ENCODE peak calls at places on chromosomes 6 and 20, in eight cellular contexts. One of them, this sample, is unnamed.

GRCh38 chr6:158818580-158819212 is 472 bp downstream of the EZR start:
- DNase-seq in left ventricle myocardium inferior: peak
- DNase-seq in BE2C: peak
- DNase-seq in GM12878: no peak
- DNase-seq in neural progenitor cell: peak
- DNase-seq in glutamatergic neuron: peak
- DNase-seq in cardiac muscle cell: peak
- DNase-seq in B cell: peak
- DNase-seq in this sample: no peak

GRCh38 chr20:57902478-57902877 is 192.7 kb upstream of the PMEPA1 start:
- DNase-seq in left ventricle myocardium inferior: no peak
- DNase-seq in BE2C: no peak
- DNase-seq in GM12878: no peak
- DNase-seq in neural progenitor cell: no peak
- DNase-seq in glutamatergic neuron: no peak
- DNase-seq in cardiac muscle cell: peak
- DNase-seq in B cell: no peak
- DNase-seq in this sample: peak

GRCh38 chr6:166318227-166318626 is 10.0 kb upstream of the PRR18 start:
- DNase-seq in left ventricle myocardium inferior: no peak
- DNase-seq in BE2C: no peak
- DNase-seq in GM12878: no peak
- DNase-seq in neural progenitor cell: no peak
- DNase-seq in glutamatergic neuron: no peak
- DNase-seq in cardiac muscle cell: no peak
- DNase-seq in B cell: no peak
- DNase-seq in this sample: no peak

GRCh38 chr20:56630086-56630493 is 984 bp downstream of the TFAP2C start:
- DNase-seq in left ventricle myocardium inferior: no peak
- DNase-seq in BE2C: peak
- DNase-seq in GM12878: no peak
- DNase-seq in neural progenitor cell: peak
- DNase-seq in glutamatergic neuron: peak
- DNase-seq in cardiac muscle cell: peak
- DNase-seq in B cell: peak
- DNase-seq in this sample: peak

GRCh38 chr20:58986968-58987517 is 6.0 kb downstream of the NELFCD start:
- DNase-seq in left ventricle myocardium inferior: no peak
- DNase-seq in BE2C: peak
- DNase-seq in GM12878: no peak
- DNase-seq in neural progenitor cell: no peak
- DNase-seq in glutamatergic neuron: no peak
- DNase-seq in cardiac muscle cell: no peak
- DNase-seq in B cell: no peak
- DNase-seq in this sample: no peak

GRCh38 chr20:43849496-43850197 is 65.0 kb upstream of the TOX2 start:
- DNase-seq in left ventricle myocardium inferior: no peak
- DNase-seq in BE2C: no peak
- DNase-seq in GM12878: no peak
- DNase-seq in neural progenitor cell: no peak
- DNase-seq in glutamatergic neuron: no peak
- DNase-seq in cardiac muscle cell: peak
- DNase-seq in B cell: no peak
- DNase-seq in this sample: peak

GRCh38 chr20:14521436-14521835 is 184.0 kb upstream of the FLRT3 start:
- DNase-seq in left ventricle myocardium inferior: no peak
- DNase-seq in BE2C: no peak
- DNase-seq in GM12878: no peak
- DNase-seq in neural progenitor cell: no peak
- DNase-seq in glutamatergic neuron: no peak
- DNase-seq in cardiac muscle cell: no peak
- DNase-seq in B cell: no peak
- DNase-seq in this sample: no peak

GRCh38 chr6:7389162-7389450 is 436 bp downstream of the CAGE1 start:
- DNase-seq in left ventricle myocardium inferior: no peak
- DNase-seq in BE2C: no peak
- DNase-seq in GM12878: no peak
- DNase-seq in neural progenitor cell: no peak
- DNase-seq in glutamatergic neuron: no peak
- DNase-seq in cardiac muscle cell: peak
- DNase-seq in B cell: no peak
- DNase-seq in this sample: peak

GRCh38 chr6:133309579-133309978 is 68.4 kb downstream of the EYA4 start:
- DNase-seq in left ventricle myocardium inferior: no peak
- DNase-seq in BE2C: no peak
- DNase-seq in GM12878: no peak
- DNase-seq in neural progenitor cell: no peak
- DNase-seq in glutamatergic neuron: no peak
- DNase-seq in cardiac muscle cell: peak
- DNase-seq in B cell: no peak
- DNase-seq in this sample: peak

GRCh38 chr20:46752639-46753235 is 43.3 kb downstream of the SLC2A10 start:
- DNase-seq in left ventricle myocardium inferior: peak
- DNase-seq in BE2C: peak
- DNase-seq in GM12878: no peak
- DNase-seq in neural progenitor cell: peak
- DNase-seq in glutamatergic neuron: peak
- DNase-seq in cardiac muscle cell: peak
- DNase-seq in B cell: no peak
- DNase-seq in this sample: peak

GRCh38 chr20:33490934-33491656 is 1.2 kb downstream of the CBFA2T2 start:
- DNase-seq in left ventricle myocardium inferior: no peak
- DNase-seq in BE2C: no peak
- DNase-seq in GM12878: no peak
- DNase-seq in neural progenitor cell: no peak
- DNase-seq in glutamatergic neuron: no peak
- DNase-seq in cardiac muscle cell: no peak
- DNase-seq in B cell: no peak
- DNase-seq in this sample: no peak

GRCh38 chr20:37344506-37345338 is 1.2 kb upstream of the SRC start:
- DNase-seq in left ventricle myocardium inferior: no peak
- DNase-seq in BE2C: no peak
- DNase-seq in GM12878: no peak
- DNase-seq in neural progenitor cell: no peak
- DNase-seq in glutamatergic neuron: no peak
- DNase-seq in cardiac muscle cell: no peak
- DNase-seq in B cell: peak
- DNase-seq in this sample: no peak

GRCh38 chr6:135002229-135002844 is 52.3 kb downstream of the HBS1L start:
- DNase-seq in left ventricle myocardium inferior: no peak
- DNase-seq in BE2C: no peak
- DNase-seq in GM12878: no peak
- DNase-seq in neural progenitor cell: peak
- DNase-seq in glutamatergic neuron: no peak
- DNase-seq in cardiac muscle cell: peak
- DNase-seq in B cell: no peak
- DNase-seq in this sample: no peak

GRCh38 chr20:50597406-50597969 is 87.3 kb downstream of the PTPN1 start:
- DNase-seq in left ventricle myocardium inferior: no peak
- DNase-seq in BE2C: no peak
- DNase-seq in GM12878: no peak
- DNase-seq in neural progenitor cell: no peak
- DNase-seq in glutamatergic neuron: no peak
- DNase-seq in cardiac muscle cell: no peak
- DNase-seq in B cell: no peak
- DNase-seq in this sample: no peak

GRCh38 chr6:166286831-166287271 is 21.3 kb downstream of the PRR18 start:
- DNase-seq in left ventricle myocardium inferior: no peak
- DNase-seq in BE2C: no peak
- DNase-seq in GM12878: peak
- DNase-seq in neural progenitor cell: no peak
- DNase-seq in glutamatergic neuron: no peak
- DNase-seq in cardiac muscle cell: no peak
- DNase-seq in B cell: peak
- DNase-seq in this sample: no peak

GRCh38 chr20:24783631-24784492 is 165.2 kb upstream of the CST7 start:
- DNase-seq in left ventricle myocardium inferior: no peak
- DNase-seq in BE2C: peak
- DNase-seq in GM12878: peak
- DNase-seq in neural progenitor cell: peak
- DNase-seq in glutamatergic neuron: no peak
- DNase-seq in cardiac muscle cell: no peak
- DNase-seq in B cell: no peak
- DNase-seq in this sample: no peak

GRCh38 chr6:10521104-10521808 is at the start of gene GCNT2:
- DNase-seq in left ventricle myocardium inferior: no peak
- DNase-seq in BE2C: no peak
- DNase-seq in GM12878: no peak
- DNase-seq in neural progenitor cell: peak
- DNase-seq in glutamatergic neuron: peak
- DNase-seq in cardiac muscle cell: peak
- DNase-seq in B cell: no peak
- DNase-seq in this sample: no peak

GRCh38 chr6:119308048-119308570 is 41.5 kb downstream of the MAN1A1 start:
- DNase-seq in left ventricle myocardium inferior: no peak
- DNase-seq in BE2C: no peak
- DNase-seq in GM12878: no peak
- DNase-seq in neural progenitor cell: no peak
- DNase-seq in glutamatergic neuron: no peak
- DNase-seq in cardiac muscle cell: peak
- DNase-seq in B cell: no peak
- DNase-seq in this sample: peak

GRCh38 chr20:47196091-47197081 is 160.1 kb downstream of the ZMYND8 start:
- DNase-seq in left ventricle myocardium inferior: peak
- DNase-seq in BE2C: peak
- DNase-seq in GM12878: peak
- DNase-seq in neural progenitor cell: peak
- DNase-seq in glutamatergic neuron: peak
- DNase-seq in cardiac muscle cell: peak
- DNase-seq in B cell: peak
- DNase-seq in this sample: no peak

DNA sequence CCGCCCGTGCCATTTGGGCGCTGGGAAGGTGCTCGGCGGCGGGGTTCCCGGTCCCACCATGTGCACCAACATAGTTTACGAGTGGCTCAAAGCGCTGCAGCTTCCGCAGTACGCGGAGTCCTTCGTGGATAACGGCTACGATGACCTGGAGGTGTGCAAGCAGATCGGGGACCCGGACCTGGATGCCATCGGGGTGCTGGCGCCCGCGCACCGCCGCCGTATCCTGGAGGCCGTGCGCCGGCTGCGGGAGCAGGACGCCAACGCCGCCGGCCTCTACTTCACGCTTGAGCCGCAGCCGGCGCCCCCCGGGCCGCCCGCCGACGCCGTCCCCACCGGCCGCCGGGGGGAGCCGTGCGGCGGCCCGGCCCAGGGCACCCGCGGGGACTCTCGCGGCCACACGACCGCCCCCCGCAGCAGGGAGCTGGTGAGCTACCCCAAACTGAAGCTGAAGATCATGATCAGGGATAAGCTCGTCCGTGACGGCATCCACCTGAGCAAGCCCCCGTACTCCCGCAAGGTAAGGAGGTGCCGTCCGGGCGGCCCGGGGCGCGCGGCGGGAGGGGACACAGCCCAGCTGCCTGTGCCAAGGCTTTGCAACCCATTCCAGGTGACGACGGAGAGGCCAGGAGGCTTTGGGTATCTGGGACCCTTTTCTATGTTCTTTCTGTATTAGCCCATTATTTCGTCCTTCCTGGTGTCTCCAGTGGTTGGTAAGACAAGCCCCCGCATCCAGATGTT is 550 bp downstream of the SAMD5 start:
- DNase-seq in left ventricle myocardium inferior: peak
- DNase-seq in BE2C: peak
- DNase-seq in GM12878: no peak
- DNase-seq in neural progenitor cell: peak
- DNase-seq in glutamatergic neuron: peak
- DNase-seq in cardiac muscle cell: no peak
- DNase-seq in B cell: peak
- DNase-seq in this sample: no peak
- TF ChIP-seq CTCF in left ventricle myocardium inferior: peak
- TF ChIP-seq CTCF in BE2C: no peak
- TF ChIP-seq CTCF in GM12878: no peak
- TF ChIP-seq CTCF in neural progenitor cell: no peak
- TF ChIP-seq CTCF in glutamatergic neuron: no peak
- TF ChIP-seq CTCF in cardiac muscle cell: no peak
- TF ChIP-seq CTCF in B cell: no peak
- TF ChIP-seq CTCF in this sample: no peak

DNA sequence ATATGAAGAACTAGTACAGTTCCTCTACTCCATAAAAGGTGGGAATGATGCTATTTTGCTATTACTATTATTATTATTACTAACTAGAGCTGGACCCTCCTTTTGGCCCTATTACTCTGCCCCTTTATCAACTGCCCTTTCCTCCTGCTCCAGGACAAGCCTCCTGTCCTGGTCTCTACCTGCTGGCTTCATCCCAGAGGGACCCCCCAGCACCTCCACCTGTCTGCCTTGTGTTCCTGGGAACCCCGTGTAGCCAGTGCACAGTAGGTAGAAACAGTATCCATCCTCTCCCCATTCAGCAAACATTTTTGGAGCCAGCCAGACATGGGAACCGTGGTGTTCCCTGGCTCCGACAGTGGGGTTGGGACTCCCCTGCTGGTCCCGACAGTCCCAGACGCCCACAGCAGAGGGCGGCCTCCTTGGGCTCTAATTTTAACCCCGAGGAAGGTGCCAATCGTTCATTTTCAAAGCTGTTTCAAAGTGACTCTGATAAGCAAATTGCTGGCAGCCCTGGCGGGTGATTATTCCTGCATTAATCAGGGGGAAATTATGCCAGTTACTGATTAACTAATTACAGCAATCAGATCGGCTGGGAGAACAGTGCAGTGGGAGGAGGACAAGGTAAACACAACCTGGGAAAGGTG is 44.2 kb upstream of the MDGA1 start:
- DNase-seq in left ventricle myocardium inferior: peak
- DNase-seq in BE2C: peak
- DNase-seq in GM12878: no peak
- DNase-seq in neural progenitor cell: peak
- DNase-seq in glutamatergic neuron: peak
- DNase-seq in cardiac muscle cell: peak
- DNase-seq in B cell: no peak
- DNase-seq in this sample: no peak
- TF ChIP-seq CTCF in left ventricle myocardium inferior: peak
- TF ChIP-seq CTCF in BE2C: peak
- TF ChIP-seq CTCF in GM12878: peak
- TF ChIP-seq CTCF in neural progenitor cell: peak
- TF ChIP-seq CTCF in glutamatergic neuron: no peak
- TF ChIP-seq CTCF in cardiac muscle cell: peak
- TF ChIP-seq CTCF in B cell: peak
- TF ChIP-seq CTCF in this sample: peak

GRCh38 chr20:2086177-2086979 is 15.2 kb upstream of the STK35 start:
- DNase-seq in left ventricle myocardium inferior: no peak
- DNase-seq in BE2C: no peak
- DNase-seq in GM12878: no peak
- DNase-seq in neural progenitor cell: no peak
- DNase-seq in glutamatergic neuron: no peak
- DNase-seq in cardiac muscle cell: peak
- DNase-seq in B cell: no peak
- DNase-seq in this sample: no peak
- TF ChIP-seq CTCF in left ventricle myocardium inferior: peak
- TF ChIP-seq CTCF in BE2C: no peak
- TF ChIP-seq CTCF in GM12878: no peak
- TF ChIP-seq CTCF in neural progenitor cell: peak
- TF ChIP-seq CTCF in glutamatergic neuron: no peak
- TF ChIP-seq CTCF in cardiac muscle cell: peak
- TF ChIP-seq CTCF in B cell: no peak
- TF ChIP-seq CTCF in this sample: peak

DNA sequence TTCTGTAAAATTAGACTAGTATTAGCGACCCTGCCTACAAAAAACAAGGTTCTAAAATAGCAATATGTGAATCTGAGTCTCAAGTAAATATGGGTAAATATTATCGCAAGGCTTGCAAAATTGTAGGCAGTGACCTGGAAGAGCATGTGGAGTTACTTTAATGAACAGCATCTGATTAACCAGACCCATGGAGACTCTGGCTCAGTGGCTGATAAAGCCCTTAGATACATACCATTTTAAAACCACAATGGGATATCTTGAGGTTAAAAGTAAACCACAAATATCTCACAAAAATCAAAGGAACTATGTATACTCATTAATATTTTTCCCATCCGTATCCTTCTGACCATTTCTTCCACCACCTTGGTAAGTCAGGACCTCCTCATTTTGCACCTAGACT is 187.0 kb downstream of the MTFR2 start:
- DNase-seq in left ventricle myocardium inferior: no peak
- DNase-seq in BE2C: no peak
- DNase-seq in GM12878: no peak
- DNase-seq in neural progenitor cell: no peak
- DNase-seq in glutamatergic neuron: no peak
- DNase-seq in cardiac muscle cell: peak
- DNase-seq in B cell: no peak
- DNase-seq in this sample: peak
- TF ChIP-seq CTCF in left ventricle myocardium inferior: no peak
- TF ChIP-seq CTCF in BE2C: no peak
- TF ChIP-seq CTCF in GM12878: no peak
- TF ChIP-seq CTCF in neural progenitor cell: no peak
- TF ChIP-seq CTCF in glutamatergic neuron: no peak
- TF ChIP-seq CTCF in cardiac muscle cell: no peak
- TF ChIP-seq CTCF in B cell: no peak
- TF ChIP-seq CTCF in this sample: no peak